ENCODE peak calls at places on chromosomes 7 and 10, in four cellular contexts. J, D, T and C are unnamed samples.

GRCh38 chr7:106598663-106599342 is 62.2 kb downstream of the CCDC71L start:
- DNase-seq in J (no peak), D (peak), T (peak), C (peak)

GRCh38 chr10:95273393-95274312 is 17.1 kb downstream of the PDLIM1 start:
- DNase-seq in J (no peak), D (no peak), T (peak), C (peak)

GRCh38 chr7:88927-89921 is 103.1 kb upstream of the FAM20C start:
- DNase-seq in J (no peak), D (no peak), T (peak), C (peak)

GRCh38 chr7:37354661-37355131 is 94.0 kb downstream of the ELMO1 start:
- DNase-seq in J (no peak), D (no peak), T (no peak), C (no peak)

GRCh38 chr10:85916999-85917573 is 449.5 kb downstream of the GRID1 start:
- DNase-seq in J (no peak), D (peak), T (no peak), C (no peak)

GRCh38 chr7:132414857-132415256 is 161.4 kb downstream of the PLXNA4 start:
- DNase-seq in J (no peak), D (no peak), T (no peak), C (no peak)

GRCh38 chr10:49512121-49512809 is 26.7 kb downstream of the ERCC6 start:
- DNase-seq in J (no peak), D (peak), T (peak), C (peak)

GRCh38 chr7:84336303-84336702 is 141.7 kb upstream of the SEMA3A start:
- DNase-seq in J (no peak), D (no peak), T (no peak), C (peak)

GRCh38 chr7:149245244-149245643 is 5.8 kb downstream of the ZNF212 start:
- DNase-seq in J (no peak), D (no peak), T (peak), C (peak)